ENCODE peak calls at places on chromosomes 16 and 17, in four cellular contexts. I is GM10248, R is WTC11, L is tibial nerve. U is an unnamed sample.

GRCh38 chr17:3636908-3637373 is 381 bp downstream of the CTNS start:
- DNase-seq in I (no peak), R (peak), L (no peak), U (no peak)

GRCh38 chr17:6755281-6755680 is 565 bp upstream of the XAF1 start:
- DNase-seq in I (no peak), R (no peak), L (peak), U (no peak)

GRCh38 chr17:48457080-48457836 is 27.2 kb upstream of the SKAP1 start:
- DNase-seq in I (peak), R (peak), L (no peak), U (no peak)

GRCh38 chr16:11587643-11588247 is 1.0 kb upstream of the LITAF start:
- DNase-seq in I (no peak), R (no peak), L (no peak), U (no peak)

GRCh38 chr17:82202981-82203380 is 9.7 kb downstream of the CCDC57 start:
- DNase-seq in I (no peak), R (no peak), L (no peak), U (no peak)

GRCh38 chr17:8022358-8023038 is 16.4 kb upstream of the ALOX15B start:
- DNase-seq in I (no peak), R (no peak), L (no peak), U (no peak)

GRCh38 chr17:14428640-14429029 is 127.8 kb downstream of the HS3ST3B1 start:
- DNase-seq in I (no peak), R (no peak), L (no peak), U (peak)

GRCh38 chr16:86424413-86424812 is 85.9 kb upstream of the FOXF1 start:
- DNase-seq in I (no peak), R (no peak), L (no peak), U (no peak)

GRCh38 chr17:58969156-58969555 is 137.5 kb downstream of the TRIM37 start:
- DNase-seq in I (no peak), R (no peak), L (no peak), U (no peak)

GRCh38 chr17:75820411-75821080 is 23.7 kb downstream of the UNC13D start:
- DNase-seq in I (no peak), R (no peak), L (no peak), U (no peak)

GRCh38 chr16:12245923-12246290 is 269.4 kb downstream of the SNX29 start:
- DNase-seq in I (no peak), R (no peak), L (no peak), U (no peak)

GRCh38 chr16:22264786-22265185 is 32.4 kb upstream of the POLR3E start:
- DNase-seq in I (no peak), R (no peak), L (no peak), U (peak)

GRCh38 chr16:86570542-86571196 is 4.0 kb downstream of the FOXC2 start:
- DNase-seq in I (no peak), R (no peak), L (no peak), U (no peak)

GRCh38 chr17:14201595-14201994 is 35.1 kb downstream of the CDRT15 start:
- DNase-seq in I (no peak), R (no peak), L (no peak), U (no peak)

GRCh38 chr16:23858496-23859062 is 22.8 kb downstream of the PRKCB start:
- DNase-seq in I (no peak), R (no peak), L (peak), U (no peak)

GRCh38 chr17:38709864-38710602 is 5.0 kb downstream of the MLLT6 start:
- DNase-seq in I (no peak), R (no peak), L (no peak), U (no peak)

GRCh38 chr16:2205104-2205966 is at the start of gene MLST8:
- DNase-seq in I (peak), R (peak), L (peak), U (peak)